ENCODE peak calls at places on chromosomes 12 and 14, in five cellular contexts. G, H, M, V and A are unnamed samples.

GRCh38 chr12:88566430-88566829 is 13.8 kb downstream of the KITLG start:
- DNase-seq in G (no peak), H (no peak), M (no peak), V (peak), A (peak)

GRCh38 chr14:80567905-80568512 is 356.7 kb upstream of the DIO2 start:
- DNase-seq in G (no peak), H (no peak), M (no peak), V (no peak), A (no peak)

GRCh38 chr14:103886304-103887169 is 39.2 kb upstream of the PPP1R13B start:
- DNase-seq in G (peak), H (no peak), M (no peak), V (peak), A (no peak)

GRCh38 chr12:5003025-5003666 is 40.5 kb upstream of the KCNA5 start:
- DNase-seq in G (peak), H (no peak), M (peak), V (peak), A (peak)

GRCh38 chr14:103749452-103749851 is 33.8 kb downstream of the ZFYVE21 start:
- DNase-seq in G (no peak), H (no peak), M (no peak), V (no peak), A (no peak)

GRCh38 chr12:51127050-51127729 is 43.8 kb upstream of the CSRNP2 start:
- DNase-seq in G (no peak), H (no peak), M (no peak), V (no peak), A (no peak)

GRCh38 chr12:39824505-39825198 is 205.0 kb upstream of the ABCD2 start:
- DNase-seq in G (no peak), H (no peak), M (peak), V (peak), A (no peak)

GRCh38 chr14:75022655-75023054 is 19.9 kb downstream of the EIF2B2 start:
- DNase-seq in G (peak), H (no peak), M (peak), V (peak), A (no peak)

GRCh38 chr12:57147641-57147944 is 174 bp upstream of the LRP1-AS start:
- DNase-seq in G (no peak), H (no peak), M (no peak), V (peak), A (no peak)

GRCh38 chr12:96033549-96034389 is 1.6 kb downstream of the LTA4H start:
- DNase-seq in G (no peak), H (no peak), M (no peak), V (no peak), A (peak)

GRCh38 chr12:27814851-27815591 is 35.0 kb upstream of the MANSC4 start:
- DNase-seq in G (no peak), H (no peak), M (no peak), V (no peak), A (no peak)

GRCh38 chr14:37399517-37399916 is 195.5 kb downstream of the FOXA1 start:
- DNase-seq in G (no peak), H (no peak), M (no peak), V (no peak), A (no peak)

GRCh38 chr14:48690349-48690748 is 895.8 kb downstream of the RPS29 start:
- DNase-seq in G (no peak), H (no peak), M (no peak), V (no peak), A (no peak)

GRCh38 chr14:96318836-96319235 is 44.3 kb downstream of the ATG2B start:
- DNase-seq in G (no peak), H (peak), M (no peak), V (no peak), A (no peak)

GRCh38 chr12:67358686-67359374 is 89.7 kb downstream of the CAND1 start:
- DNase-seq in G (no peak), H (no peak), M (no peak), V (no peak), A (no peak)

GRCh38 chr12:108854055-108854452 is 3.3 kb downstream of the SSH1 start:
- DNase-seq in G (no peak), H (no peak), M (no peak), V (peak), A (no peak)

GRCh38 chr14:96582995-96583394 is 80.8 kb downstream of the PAPOLA start:
- DNase-seq in G (no peak), H (no peak), M (peak), V (no peak), A (no peak)

GRCh38 chr12:65010437-65010836 is 110.7 kb downstream of the WIF1 start:
- DNase-seq in G (no peak), H (no peak), M (no peak), V (no peak), A (no peak)

GRCh38 chr12:8045952-8046944 is 13.7 kb downstream of the FOXJ2 start:
- DNase-seq in G (peak), H (no peak), M (peak), V (peak), A (peak)

GRCh38 chr12:4320287-4320858 is 640 bp upstream of the TIGAR start:
- DNase-seq in G (no peak), H (no peak), M (no peak), V (no peak), A (no peak)

GRCh38 chr12:109489016-109489954 is 11.9 kb downstream of the UBE3B start:
- DNase-seq in G (no peak), H (no peak), M (no peak), V (no peak), A (no peak)

GRCh38 chr12:108063192-108063591 is 65.9 kb upstream of the WSCD2 start:
- DNase-seq in G (peak), H (no peak), M (no peak), V (peak), A (no peak)

GRCh38 chr12:23380419-23381100 is 568.9 kb downstream of the SOX5 start:
- DNase-seq in G (no peak), H (no peak), M (no peak), V (no peak), A (no peak)

GRCh38 chr14:64196026-64196425 is 98.1 kb downstream of the ESR2 start:
- DNase-seq in G (no peak), H (no peak), M (no peak), V (no peak), A (no peak)

GRCh38 chr14:99807413-99808132 is 14.4 kb downstream of the EML1 start:
- DNase-seq in G (no peak), H (no peak), M (no peak), V (no peak), A (no peak)

GRCh38 chr12:112270673-112271072 is 111.6 kb downstream of the HECTD4 start:
- DNase-seq in G (no peak), H (no peak), M (no peak), V (no peak), A (no peak)

GRCh38 chr14:97056086-97056485 is 258.9 kb downstream of the VRK1 start:
- DNase-seq in G (no peak), H (no peak), M (peak), V (no peak), A (no peak)

GRCh38 chr14:99560946-99561683 is 42.9 kb downstream of the CCDC85C start:
- DNase-seq in G (no peak), H (peak), M (peak), V (no peak), A (no peak)

GRCh38 chr14:105023791-105024480 is 3.1 kb upstream of the CDCA4 start:
- DNase-seq in G (no peak), H (no peak), M (no peak), V (no peak), A (no peak)

GRCh38 chr12:6382371-6382770 is 1.6 kb upstream of the LTBR start:
- DNase-seq in G (no peak), H (no peak), M (no peak), V (no peak), A (no peak)

GRCh38 chr14:30389134-30389900 is 169.6 kb upstream of the G2E3 start:
- DNase-seq in G (no peak), H (no peak), M (no peak), V (no peak), A (no peak)

GRCh38 chr12:65695077-65695865 is 129.0 kb upstream of the HMGA2 start:
- DNase-seq in G (no peak), H (no peak), M (no peak), V (peak), A (peak)

GRCh38 chr12:116102019-116102418 is 175.5 kb downstream of the MED13L start:
- DNase-seq in G (no peak), H (no peak), M (no peak), V (no peak), A (no peak)

GRCh38 chr14:79044894-79045624 is 874.9 kb downstream of the NRXN3 start:
- DNase-seq in G (no peak), H (no peak), M (no peak), V (no peak), A (peak)

GRCh38 chr12:131897875-131898274 is 3.5 kb downstream of the ULK1 start:
- DNase-seq in G (no peak), H (no peak), M (no peak), V (no peak), A (no peak)

GRCh38 chr12:62692884-62693283 is 226.3 kb downstream of the MON2 start:
- DNase-seq in G (no peak), H (no peak), M (no peak), V (no peak), A (no peak)

GRCh38 chr12:54958048-54958658 is 26.4 kb downstream of the TESPA1 start:
- DNase-seq in G (peak), H (no peak), M (peak), V (peak), A (peak)

GRCh38 chr14:52318829-52319604 is 4.9 kb downstream of the PTGER2 start:
- DNase-seq in G (no peak), H (no peak), M (peak), V (no peak), A (no peak)

GRCh38 chr12:3310271-3311026 is 180.6 kb upstream of the PRMT8 start:
- DNase-seq in G (no peak), H (no peak), M (no peak), V (no peak), A (no peak)

GRCh38 chr12:3309805-3310204 is 181.2 kb upstream of the PRMT8 start:
- DNase-seq in G (no peak), H (no peak), M (no peak), V (no peak), A (no peak)

GRCh38 chr12:3313066-3313465 is 177.9 kb upstream of the PRMT8 start:
- DNase-seq in G (no peak), H (no peak), M (no peak), V (no peak), A (no peak)

GRCh38 chr12:3311491-3312103 is 179.4 kb upstream of the PRMT8 start:
- DNase-seq in G (no peak), H (no peak), M (no peak), V (no peak), A (no peak)

DNA sequence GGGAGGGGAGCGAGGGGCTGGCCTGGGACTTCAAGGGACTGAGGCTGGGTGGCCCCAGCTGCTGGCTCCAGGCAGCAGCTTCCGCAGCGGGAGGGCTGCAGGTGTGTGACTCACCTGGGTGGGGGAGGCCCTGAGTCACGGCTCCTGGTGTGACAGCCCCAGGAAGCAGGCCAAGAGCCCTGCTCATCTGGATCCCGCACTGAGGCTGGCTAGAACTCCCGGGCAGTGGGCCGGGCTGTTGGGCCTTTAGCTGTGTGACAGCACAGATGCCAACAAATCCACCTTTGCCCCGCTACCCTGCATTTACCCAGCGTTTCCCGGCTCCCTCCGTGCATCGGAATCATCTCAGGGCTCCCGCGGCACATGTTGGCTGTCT is 180.0 kb upstream of the PRMT8 start:
- DNase-seq in G (no peak), H (no peak), M (no peak), V (no peak), A (peak)
- TF ChIP-seq POLR2AphosphoS5 in G (no peak), H (no peak), M (no peak), V (no peak), A (no peak)

DNA sequence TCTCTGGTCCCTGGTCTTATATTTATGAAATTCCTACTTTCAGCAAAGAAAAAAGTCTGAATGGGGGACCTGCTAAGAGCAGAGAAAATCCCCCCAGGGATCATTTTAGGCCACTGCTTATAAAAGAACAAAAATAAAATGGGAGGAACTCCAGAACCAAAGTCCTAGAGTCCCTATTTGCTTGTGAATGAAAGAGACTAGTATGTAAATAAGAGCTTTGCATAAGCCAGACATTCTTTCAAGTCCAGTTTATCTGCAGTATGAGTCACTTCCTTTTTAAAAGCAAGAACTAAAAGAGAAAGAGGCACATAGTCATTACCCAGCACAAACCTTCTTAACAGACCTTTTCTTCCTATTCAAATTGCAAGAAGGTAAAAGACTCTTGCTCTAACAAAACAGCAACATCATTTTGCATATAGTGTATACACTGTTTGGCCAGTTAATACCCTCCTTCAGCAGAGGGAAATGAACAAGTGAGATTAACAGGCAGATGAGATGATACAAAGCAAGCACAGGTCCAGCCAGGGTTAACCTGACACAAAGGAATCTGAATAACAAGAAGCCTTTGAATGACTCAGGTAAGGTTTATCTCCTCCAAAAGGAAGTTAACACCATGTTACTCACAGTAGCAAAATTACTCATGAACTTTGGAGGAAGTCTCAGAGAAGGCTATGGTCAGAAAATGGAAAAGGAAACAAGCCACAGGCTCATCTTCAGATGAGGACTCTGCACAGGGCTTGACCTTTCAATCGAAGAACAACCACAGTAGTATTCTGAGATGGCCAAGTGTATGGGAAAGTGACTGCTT is 87.3 kb downstream of the PHLDA1 start:
- DNase-seq in G (no peak), H (no peak), M (no peak), V (peak), A (no peak)
- TF ChIP-seq EP300 in G (peak), H (no peak), M (no peak), V (peak), A (no peak)

GRCh38 chr12:73106296-73106695 is 834.1 kb downstream of the TRHDE start:
- DNase-seq in G (no peak), H (no peak), M (no peak), V (no peak), A (no peak)

GRCh38 chr12:73110816-73111215 is 838.6 kb downstream of the TRHDE start:
- DNase-seq in G (no peak), H (no peak), M (no peak), V (no peak), A (no peak)

GRCh38 chr12:73106896-73107295 is 834.7 kb downstream of the TRHDE start:
- DNase-seq in G (no peak), H (no peak), M (no peak), V (no peak), A (no peak)

DNA sequence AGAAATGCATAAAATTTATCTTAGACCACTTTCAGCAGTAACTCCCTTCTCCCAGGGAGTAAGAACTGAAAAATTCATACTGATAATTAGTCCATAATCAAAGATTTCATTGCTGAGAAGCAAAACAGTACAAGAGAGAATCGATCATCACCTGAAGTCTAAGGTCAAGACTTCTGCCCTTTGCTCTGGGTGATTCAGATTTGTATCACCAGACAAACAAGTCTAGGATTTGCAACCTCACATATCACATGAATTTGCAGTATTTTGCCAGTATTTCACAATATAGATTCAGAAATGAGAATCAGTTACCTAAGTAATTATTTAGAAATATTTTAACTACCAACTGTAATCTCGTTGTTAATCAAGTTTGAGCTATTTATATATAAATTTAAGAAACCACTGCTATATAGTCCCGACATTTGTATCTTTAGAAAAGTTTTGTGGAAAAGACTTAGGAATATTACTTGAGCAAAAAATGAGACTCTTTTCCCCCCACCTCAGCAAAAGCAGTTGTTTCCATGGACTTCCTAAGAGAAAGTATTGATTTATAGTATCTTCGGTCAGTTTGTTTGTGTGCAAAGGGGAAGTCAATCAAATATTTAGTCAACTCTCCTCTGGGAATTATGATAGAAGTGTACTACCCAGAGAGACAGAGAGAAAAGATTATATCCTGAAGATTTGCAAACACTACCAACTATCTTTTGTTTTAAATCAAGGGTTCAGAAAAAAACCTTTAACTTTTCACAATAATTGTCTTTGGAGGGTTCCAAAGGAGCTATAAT is 840.1 kb downstream of the TRHDE start:
- DNase-seq in G (no peak), H (no peak), M (no peak), V (no peak), A (no peak)
- TF ChIP-seq POLR2AphosphoS5 in G (no peak), H (no peak), M (no peak), V (no peak), A (no peak)

DNA sequence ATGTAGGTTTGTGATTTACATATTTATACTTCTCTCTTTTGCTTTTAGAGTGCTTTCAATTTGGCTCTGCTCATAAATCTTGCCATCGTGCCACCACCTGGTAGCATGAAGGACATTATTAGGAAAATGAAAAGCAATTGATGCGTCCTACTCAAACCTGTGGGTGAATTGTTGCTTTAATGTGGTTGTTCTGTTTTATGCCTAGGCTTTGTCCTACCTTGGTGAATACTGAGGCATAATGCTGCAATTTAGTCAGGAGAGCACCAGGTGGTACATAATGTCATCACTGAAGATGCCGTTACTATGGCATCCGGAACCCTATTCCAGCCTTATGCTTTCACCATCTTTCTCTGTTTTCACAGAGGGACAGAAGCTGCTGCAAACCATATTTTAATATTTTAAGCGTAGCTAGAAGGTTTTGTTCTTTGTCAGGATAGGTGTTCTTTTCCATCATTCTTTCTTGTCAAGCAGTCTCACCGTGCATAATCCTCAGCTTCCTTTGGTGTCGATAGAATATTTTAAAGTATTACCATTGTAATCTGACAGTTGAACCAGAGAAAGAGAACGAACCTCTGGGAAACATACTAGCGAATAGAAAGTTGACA is 68.5 kb upstream of the PKP2 start:
- DNase-seq in G (no peak), H (no peak), M (no peak), V (no peak), A (no peak)
- TF ChIP-seq EP300 in G (no peak), H (no peak), M (no peak), V (no peak), A (no peak)

GRCh38 chr14:91413547-91414474 is 3.8 kb downstream of the CCDC88C start:
- DNase-seq in G (no peak), H (no peak), M (no peak), V (no peak), A (peak)
- TF ChIP-seq POLR2AphosphoS5 in G (no peak), H (no peak), M (no peak), V (no peak), A (no peak)

GRCh38 chr12:123931686-123932321 is 40.8 kb downstream of the CCDC92 start:
- DNase-seq in G (no peak), H (no peak), M (no peak), V (no peak), A (no peak)
- TF ChIP-seq EP300 in G (no peak), H (no peak), M (no peak), V (no peak), A (no peak)

DNA sequence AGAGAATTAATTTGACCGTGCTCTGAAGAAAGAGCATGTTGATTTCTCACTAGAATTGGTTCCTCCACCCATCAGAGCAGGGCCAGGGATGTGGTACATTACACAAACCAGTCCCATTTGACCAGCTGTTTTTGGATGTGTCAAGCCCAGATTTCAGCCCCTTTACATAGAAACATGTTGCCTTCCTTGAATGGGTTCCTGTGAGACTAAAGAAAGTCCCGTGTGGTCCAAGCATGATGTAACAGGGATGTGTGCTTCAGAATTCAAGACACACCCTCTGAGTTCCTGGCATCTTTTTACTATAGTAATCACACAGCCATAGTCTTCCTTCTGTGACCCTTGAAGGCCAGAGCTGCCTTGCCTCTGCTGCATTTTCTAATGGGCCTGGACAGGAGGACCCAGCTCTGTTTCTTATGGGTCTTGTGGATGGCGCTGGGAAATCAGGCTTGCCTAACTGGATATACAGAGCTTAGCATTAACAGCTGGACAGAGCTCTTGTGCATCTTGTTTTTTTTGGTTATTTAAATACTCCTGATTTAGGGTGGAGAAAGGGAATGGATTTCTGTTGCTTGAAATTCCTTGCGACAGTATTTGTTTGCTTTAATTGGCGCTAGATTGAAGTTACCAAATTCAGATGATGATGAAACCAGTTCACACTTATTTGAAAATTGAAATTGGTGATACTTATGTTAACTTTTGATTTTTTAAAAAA is 341.0 kb downstream of the ZFP36L1 start:
- DNase-seq in G (no peak), H (no peak), M (no peak), V (no peak), A (no peak)
- TF ChIP-seq POLR2AphosphoS5 in G (no peak), H (no peak), M (no peak), V (no peak), A (peak)